ENCODE peak calls at places on chromosomes 11 and 22, in eight cellular contexts. P is breast epithelium, B is fibroblast of mammary gland, M is right lobe of liver, V is PC-3, Y is Panc1, I is PC-9, U is left ventricle myocardium inferior. Z is an unnamed sample.

GRCh38 chr11:2928605-2929510 is at the start of gene PHLDA2:
- DNase-seq in I (no peak), M (peak; percentile 77), U (peak; percentile 44), B (peak; percentile 82), V (peak; percentile 65), Y (no peak), P (peak; percentile 64), Z (no peak)

GRCh38 chr11:120331301-120331966 is 4.8 kb upstream of the ARHGEF12 start:
- DNase-seq in Y (no peak), U (peak; percentile 43), V (peak; percentile 95), I (peak; percentile 97), B (peak; percentile 91), M (no peak), P (no peak), Z (no peak)

GRCh38 chr11:9530020-9530628 is 43.3 kb upstream of the WEE1 start:
- DNase-seq in V (no peak), I (peak; percentile 74), U (no peak), B (no peak), P (no peak), Y (no peak), M (no peak), Z (no peak)

GRCh38 chr11:61480936-61481335 is 27.6 kb upstream of the LRRC10B start:
- DNase-seq in B (no peak), P (no peak), V (peak; percentile 58), I (peak; percentile 89), Y (no peak), U (no peak), M (no peak), Z (no peak)

GRCh38 chr22:47337161-47337621 is 574.7 kb downstream of the TBC1D22A start:
- DNase-seq in U (no peak), I (peak; percentile 72), V (peak; percentile 88), Y (peak; percentile 65), B (peak; percentile 47), M (no peak), P (no peak), Z (no peak)

GRCh38 chr11:57476223-57476882 is 16.0 kb downstream of the RTN4RL2 start:
- DNase-seq in P (peak; percentile 75), Y (no peak), B (no peak), I (no peak), U (peak; percentile 57), M (peak; percentile 70), V (peak; percentile 43), Z (no peak)

GRCh38 chr22:45997077-45997774 is 20.3 kb upstream of the WNT7B start:
- DNase-seq in M (peak; percentile 87), V (peak; percentile 64), U (peak; percentile 95), I (peak; percentile 69), B (peak; percentile 99), P (peak; percentile 75), Y (no peak), Z (peak; percentile 37)

GRCh38 chr11:66718320-66718971 is 10.6 kb downstream of the SPTBN2 start:
- DNase-seq in U (no peak), P (peak; percentile 69), I (peak; percentile 77), M (peak; percentile 71), V (no peak), B (no peak), Y (no peak), Z (no peak)

GRCh38 chr11:17600316-17601205 is 53.5 kb downstream of the OTOG start:
- DNase-seq in Y (no peak), M (no peak), P (no peak), I (no peak), B (no peak), V (no peak), U (no peak), Z (no peak)

GRCh38 chr22:50150161-50151129 is 20.1 kb upstream of the PANX2 start:
- DNase-seq in U (no peak), P (no peak), Y (no peak), I (peak; percentile 26), V (no peak), M (no peak), B (no peak), Z (no peak)

GRCh38 chr11:43327987-43328386 is 16.2 kb downstream of the API5 start:
- DNase-seq in P (no peak), I (peak; percentile 71), B (peak; percentile 97), M (no peak), U (no peak), Y (peak; percentile 63), V (peak; percentile 94), Z (peak; percentile 32)

GRCh38 chr11:8167796-8168195 is 1.0 kb downstream of the RIC3 start:
- DNase-seq in Y (no peak), P (no peak), I (no peak), B (peak; percentile 18), U (no peak), M (no peak), V (no peak), Z (peak; percentile 6)

DNA sequence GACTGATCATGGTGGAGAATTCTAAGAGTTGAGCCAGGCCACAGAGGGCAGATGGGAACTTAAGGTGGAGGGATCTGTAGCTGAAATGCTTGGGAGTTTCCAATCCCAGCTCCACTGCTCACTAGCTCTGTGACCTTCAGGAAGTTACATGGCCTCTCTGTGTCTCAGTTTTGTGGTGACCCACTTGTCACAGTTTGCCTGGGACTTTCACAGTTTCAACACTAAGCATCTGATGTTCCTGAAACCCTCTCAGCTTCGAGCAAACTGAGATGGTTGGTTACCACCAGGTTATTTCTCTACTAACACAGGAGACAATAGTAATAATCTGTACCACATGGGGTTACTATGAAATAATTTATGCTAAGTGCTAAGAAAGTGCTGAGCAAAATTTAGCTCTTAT is 505.3 kb downstream of the OPCML start:
- DNase-seq in B (no peak), P (no peak), Y (no peak), I (no peak), V (no peak), U (no peak), M (no peak), Z (no peak)
- H3K4me3 ChIP-seq in B (no peak overlapping the region), P (no peak overlapping the region), Y (no peak overlapping the region), I (no peak overlapping the region), V (no peak overlapping the region), U (no peak overlapping the region), M (no peak overlapping the region), Z (no peak overlapping the region)

GRCh38 chr11:70141490-70142014 is 61.5 kb upstream of the FADD start:
- DNase-seq in V (no peak), B (no peak), Y (no peak), P (no peak), I (no peak), M (no peak), U (no peak), Z (no peak)
- H3K4me3 ChIP-seq in V (no peak overlapping the region), B (no peak overlapping the region), Y (no peak overlapping the region), P (no peak overlapping the region), I (no peak overlapping the region), M (no peak overlapping the region), U (peak overlapping the region; percentile 22), Z (no peak overlapping the region)

DNA sequence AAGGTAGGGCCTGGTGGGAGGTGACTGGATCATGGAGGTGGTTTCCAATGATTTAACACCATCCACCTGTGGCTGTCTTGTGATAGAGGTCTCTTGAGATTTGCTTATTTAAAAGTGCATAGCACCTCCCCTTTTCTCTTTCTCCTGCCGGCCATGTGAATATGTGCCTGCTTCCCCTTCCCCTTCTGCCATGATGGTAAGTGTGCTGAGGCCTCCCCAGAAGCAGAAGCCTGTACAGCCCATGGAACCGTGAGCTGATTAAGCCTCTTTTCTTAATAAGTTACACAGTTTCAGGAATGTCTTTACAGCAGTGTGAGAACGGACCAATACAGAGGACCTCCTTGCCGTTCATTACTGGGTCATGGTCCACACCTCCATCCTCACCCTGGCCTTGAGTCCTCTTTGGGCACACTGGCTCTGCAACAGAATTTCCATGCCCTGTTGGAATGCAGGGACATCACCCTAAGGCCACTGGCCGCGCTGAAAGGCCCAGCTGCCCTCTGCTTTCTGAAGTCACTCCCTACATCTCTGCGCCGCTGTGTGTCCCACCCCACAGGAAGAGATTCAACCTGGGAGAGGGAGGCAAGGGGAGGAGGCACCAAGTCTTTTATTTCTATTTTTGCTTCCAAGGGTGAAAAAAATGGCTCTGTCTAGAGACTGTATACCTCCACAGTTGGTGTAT is 49.0 kb upstream of the DKK3 start:
- DNase-seq in B (no peak), V (no peak), P (no peak), M (no peak), U (no peak), Y (no peak), I (no peak), Z (no peak)
- H3K4me3 ChIP-seq in B (no peak overlapping the region), V (no peak overlapping the region), P (no peak overlapping the region), M (no peak overlapping the region), U (no peak overlapping the region), Y (no peak overlapping the region), I (no peak overlapping the region), Z (no peak overlapping the region)

GRCh38 chr22:44181033-44181911 is 547 bp downstream of the PARVG start:
- DNase-seq in U (peak; percentile 47), B (no peak), M (peak; percentile 55), V (peak; percentile 3), I (no peak), P (no peak), Y (no peak), Z (no peak)
- H3K4me3 ChIP-seq in U (peak overlapping the region; percentile 48), B (no peak overlapping the region), M (peak overlapping the region; percentile 26), V (no peak overlapping the region), I (no peak overlapping the region), P (peak overlapping the region; percentile 25), Y (no peak overlapping the region), Z (no peak overlapping the region)

GRCh38 chr11:13964771-13965074 is 2.2 kb downstream of the SPON1 start:
- DNase-seq in P (no peak), Y (no peak), I (no peak), B (no peak), V (no peak), M (no peak), U (no peak), Z (no peak)
- H3K4me3 ChIP-seq in P (peak overlapping the region; percentile 35), Y (peak overlapping the region; percentile 26), I (no peak overlapping the region), B (no peak overlapping the region), V (peak overlapping the region; percentile 60), M (no peak overlapping the region), U (peak overlapping the region; percentile 63), Z (peak overlapping the region; percentile 59)